ENCODE peak calls at places on chromosomes 6 and 20, in five cellular contexts. M is activated CD4-positive, CD25-positive, alpha-beta regulatory T cell; E is retina; K is iris pigment epithelial cell; T is chondrocyte. U is an unnamed sample.

GRCh38 chr20:39936401-39936800 is 752.6 kb downstream of the MAFB start:
- DNase-seq in M (no peak), E (no peak), K (no peak), T (no peak), U (no peak)

GRCh38 chr6:137271245-137272183 is 52.3 kb upstream of the IFNGR1 start:
- DNase-seq in M (no peak), E (no peak), K (peak), T (no peak), U (peak)

GRCh38 chr20:57654998-57655811 is 35.0 kb upstream of the ZBP1 start:
- DNase-seq in M (no peak), E (peak), K (no peak), T (peak), U (no peak)

GRCh38 chr6:144066745-144067484 is 28.5 kb downstream of the SF3B5 start:
- DNase-seq in M (no peak), E (no peak), K (no peak), T (no peak), U (no peak)

GRCh38 chr6:89330910-89331309 is 15.8 kb upstream of the GABRR2 start:
- DNase-seq in M (no peak), E (no peak), K (no peak), T (no peak), U (no peak)

GRCh38 chr6:37205189-37205996 is 35.4 kb downstream of the PIM1 start:
- DNase-seq in M (no peak), E (no peak), K (no peak), T (no peak), U (no peak)

GRCh38 chr20:52150440-52151258 is 40.9 kb downstream of the ZFP64 start:
- DNase-seq in M (no peak), E (peak), K (peak), T (no peak), U (peak)

GRCh38 chr6:53530346-53530745 is 14.6 kb downstream of the GCLC start:
- DNase-seq in M (no peak), E (peak), K (peak), T (no peak), U (no peak)

GRCh38 chr20:53949319-53949839 is 121.0 kb downstream of the BCAS1 start:
- DNase-seq in M (peak), E (no peak), K (peak), T (no peak), U (no peak)

GRCh38 chr20:47922280-47922675 is 137.0 kb upstream of the SULF2 start:
- DNase-seq in M (no peak), E (no peak), K (peak), T (no peak), U (no peak)

GRCh38 chr20:56629464-56630085 is 469 bp downstream of the TFAP2C start:
- DNase-seq in M (no peak), E (no peak), K (no peak), T (no peak), U (no peak)

GRCh38 chr20:63381781-63382431 is 20.8 kb upstream of the CHRNA4 start:
- DNase-seq in M (peak), E (peak), K (no peak), T (no peak), U (no peak)

GRCh38 chr20:51923611-51924010 is 121.3 kb upstream of the SALL4 start:
- DNase-seq in M (no peak), E (no peak), K (no peak), T (no peak), U (no peak)

GRCh38 chr6:22298393-22299010 is 1.7 kb upstream of the PRL start:
- DNase-seq in M (no peak), E (no peak), K (peak), T (no peak), U (no peak)

GRCh38 chr6:91626935-91627334 is 1040.1 kb upstream of the MAP3K7 start:
- DNase-seq in M (no peak), E (no peak), K (no peak), T (no peak), U (no peak)

GRCh38 chr6:115602471-115602870 is 458.2 kb downstream of the FRK start:
- DNase-seq in M (no peak), E (no peak), K (peak), T (no peak), U (no peak)

GRCh38 chr20:57801046-57801445 is 91.2 kb upstream of the PMEPA1 start:
- DNase-seq in M (no peak), E (no peak), K (no peak), T (no peak), U (no peak)

GRCh38 chr6:19842030-19842429 is 4.9 kb downstream of the ID4 start:
- DNase-seq in M (no peak), E (no peak), K (no peak), T (no peak), U (no peak)